ENCODE peak calls at places on chromosomes 2 and 18, in eight cellular contexts. A is HL-60; T is cardiac muscle cell; W is aorta; O is WERI-Rb-1; X is lung; M is CD8-positive, alpha-beta T cell; G is heart right ventricle. L is an unnamed sample.
A peak's percentile ranks its signal among the peaks of the same experiment; 100 is the strongest.

GRCh38 chr2:201129044-201129505 is 13.1 kb downstream of the CFLAR start:
- DNase-seq in A (peak; percentile 45), G (no peak), O (no peak), W (no peak), M (no peak), X (no peak), T (peak; percentile 67), L (peak; percentile 83)

GRCh38 chr2:46119453-46119852 is 177.8 kb upstream of the EPAS1 start:
- DNase-seq in M (no peak), T (peak; percentile 91), O (no peak), G (no peak), W (no peak), X (no peak), A (no peak), L (no peak)

GRCh38 chr2:207640661-207641060 is 15.5 kb upstream of the METTL21A start:
- DNase-seq in O (no peak), W (no peak), A (no peak), M (no peak), T (no peak), G (no peak), X (no peak), L (no peak)

GRCh38 chr2:240452471-240453256 is 17.2 kb downstream of the GPC1 start:
- DNase-seq in T (peak; percentile 60), W (peak; percentile 93), O (peak; percentile 86), X (peak; percentile 66), M (no peak), A (no peak), G (no peak), L (no peak)

GRCh38 chr2:118013221-118013723 is 598 bp downstream of the CCDC93 start:
- DNase-seq in M (peak; percentile 58), T (no peak), O (peak; percentile 54), W (peak; percentile 80), G (peak; percentile 52), A (peak; percentile 26), X (peak; percentile 54), L (peak; percentile 35)

GRCh38 chr2:65377556-65378307 is 54.7 kb downstream of the SPRED2 start:
- DNase-seq in M (no peak), T (peak; percentile 81), X (no peak), A (no peak), W (no peak), O (no peak), G (no peak), L (peak; percentile 88)

GRCh38 chr2:150076281-150076680 is 411.2 kb downstream of the RND3 start:
- DNase-seq in X (no peak), W (no peak), A (no peak), O (no peak), T (peak; percentile 34), M (no peak), G (no peak), L (peak; percentile 84)

GRCh38 chr18:14174706-14175085 is 42.5 kb upstream of the ZNF519 start:
- DNase-seq in W (no peak), X (no peak), G (no peak), T (no peak), O (no peak), M (no peak), A (no peak), L (no peak)

GRCh38 chr2:47534179-47534919 is 131.4 kb downstream of the MSH2 start:
- DNase-seq in W (no peak), M (no peak), A (no peak), G (peak; percentile 14), T (peak; percentile 67), O (peak; percentile 98), X (no peak), L (peak; percentile 63)

GRCh38 chr2:157808421-157808820 is 67.7 kb downstream of the ACVR1 start:
- DNase-seq in X (no peak), T (no peak), A (no peak), W (no peak), G (no peak), M (no peak), O (no peak), L (no peak)

GRCh38 chr2:164808776-164809175 is 32.8 kb downstream of the COBLL1 start:
- DNase-seq in W (no peak), O (no peak), A (no peak), T (peak; percentile 19), G (no peak), M (no peak), X (no peak), L (no peak)

GRCh38 chr2:29255006-29255405 is 139.8 kb downstream of the CLIP4 start:
- DNase-seq in A (no peak), T (no peak), X (no peak), O (no peak), W (no peak), M (no peak), G (no peak), L (no peak)

GRCh38 chr2:197675711-197676188 is 363 bp upstream of the RFTN2 start:
- DNase-seq in M (no peak), X (no peak), O (no peak), G (peak; percentile 25), W (no peak), T (peak; percentile 74), A (no peak), L (no peak)
- H3K4me3 ChIP-seq in M (no peak overlapping the region), X (no peak overlapping the region), O (no peak overlapping the region), G (peak overlapping the region; percentile 50), W (peak overlapping the region; percentile 80), T (peak overlapping the region; percentile 24), A (no peak overlapping the region), L (no peak overlapping the region)

DNA sequence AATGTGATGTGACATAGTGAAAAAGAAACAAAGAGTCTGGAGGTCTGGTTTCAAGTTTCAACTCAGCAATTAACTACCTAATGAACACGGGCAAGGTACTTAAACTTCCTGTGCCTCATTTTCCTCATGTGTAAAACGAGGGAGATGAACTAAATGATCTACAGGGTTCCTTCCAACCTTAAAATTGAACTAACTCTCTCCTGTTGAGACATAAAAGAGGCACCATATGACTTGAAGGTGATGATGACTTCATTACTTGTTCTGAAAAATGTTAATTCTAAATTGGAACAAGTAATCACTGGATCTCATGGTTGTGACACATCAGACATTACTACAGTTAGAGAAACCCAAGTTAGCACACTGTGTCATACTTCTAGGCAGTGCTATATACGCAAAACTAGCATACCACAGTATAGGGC is 8.9 kb upstream of the REL start:
- DNase-seq in W (no peak), X (no peak), O (no peak), A (no peak), T (no peak), G (no peak), M (no peak), L (peak; percentile 34)
- H3K4me3 ChIP-seq in W (no peak overlapping the region), X (no peak overlapping the region), O (no peak overlapping the region), A (no peak overlapping the region), T (no peak overlapping the region), G (no peak overlapping the region), M (no peak overlapping the region), L (no peak overlapping the region)

GRCh38 chr18:49756671-49757362 is 56.5 kb downstream of the ACAA2 start:
- DNase-seq in T (no peak), A (no peak), M (peak; percentile 42), G (no peak), W (no peak), X (no peak), O (no peak), L (no peak)

GRCh38 chr18:49756135-49756534 is 57.2 kb downstream of the ACAA2 start:
- DNase-seq in O (no peak), T (no peak), A (no peak), G (no peak), M (no peak), X (no peak), W (no peak), L (no peak)

GRCh38 chr18:49753643-49754042 is 59.7 kb downstream of the ACAA2 start:
- DNase-seq in A (no peak), M (no peak), T (no peak), X (no peak), G (no peak), W (no peak), O (no peak), L (no peak)

GRCh38 chr18:49754866-49755265 is 58.5 kb downstream of the ACAA2 start:
- DNase-seq in T (no peak), G (no peak), M (peak; percentile 5), O (no peak), A (no peak), X (no peak), W (no peak), L (peak; percentile 82)

DNA sequence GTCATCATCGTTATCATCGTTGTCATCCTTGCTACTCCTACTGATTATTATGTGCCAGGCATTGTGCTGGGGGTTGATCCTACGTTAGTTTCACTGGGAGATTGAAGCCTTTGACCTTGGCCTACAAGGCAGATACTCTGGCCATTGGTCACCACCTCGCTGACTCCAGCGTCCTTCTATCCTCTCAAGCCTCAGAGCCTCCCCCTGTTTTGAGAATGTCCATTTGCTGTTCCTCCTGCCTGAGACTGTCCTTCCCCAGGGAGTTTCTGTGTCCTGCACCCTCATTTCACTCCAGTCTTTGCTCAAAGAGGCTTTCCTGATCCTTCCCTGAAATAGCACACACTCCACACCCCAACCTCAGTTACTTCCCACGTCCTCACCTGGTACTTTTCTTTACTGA is 57.8 kb downstream of the ACAA2 start:
- DNase-seq in O (no peak), A (no peak), X (no peak), W (no peak), M (peak; percentile 4), G (no peak), T (no peak), L (no peak)
- H3K4me3 ChIP-seq in O (no peak overlapping the region), A (no peak overlapping the region), X (no peak overlapping the region), W (no peak overlapping the region), M (no peak overlapping the region), G (no peak overlapping the region), T (no peak overlapping the region), L (no peak overlapping the region)

DNA sequence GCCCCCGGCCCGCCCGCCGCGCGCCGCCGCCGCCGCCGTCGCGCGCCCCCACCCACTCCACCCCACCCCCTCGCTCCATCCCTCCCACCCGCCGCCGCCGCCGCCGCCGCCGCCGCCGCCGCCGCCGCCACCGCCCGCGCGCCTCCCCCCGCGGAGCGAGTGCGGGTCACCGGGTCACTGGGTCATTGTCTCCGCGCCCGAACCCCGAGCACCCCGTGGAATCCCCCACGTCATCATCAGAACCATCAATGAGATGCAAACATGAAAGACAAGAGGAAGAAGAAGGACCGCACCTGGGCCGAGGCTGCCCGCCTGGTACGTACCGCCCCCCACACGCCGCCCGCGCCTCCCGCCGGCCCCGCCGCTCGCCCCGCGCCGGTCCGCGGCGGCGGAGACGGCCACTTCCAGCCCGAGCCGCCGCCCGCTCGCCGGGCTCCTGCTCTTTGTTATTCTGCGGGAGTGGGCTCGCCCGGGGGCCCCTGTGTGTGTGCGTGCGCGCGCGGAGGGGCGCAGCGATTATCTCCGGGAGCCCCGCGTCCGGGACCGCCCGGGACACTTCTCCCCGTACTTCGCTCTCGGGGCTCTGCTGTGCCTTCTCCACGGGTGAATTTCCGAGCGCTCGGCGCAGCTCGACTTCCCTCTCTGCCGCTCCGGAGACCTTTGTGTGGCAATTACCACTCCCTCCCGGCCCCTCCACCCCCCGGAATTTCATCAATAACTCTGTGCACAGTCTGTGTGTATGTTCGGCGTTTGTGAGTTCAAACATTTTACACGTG is 540 bp downstream of the ASXL3 start:
- DNase-seq in A (no peak), O (no peak), M (no peak), W (peak; percentile 78), X (no peak), G (peak; percentile 20), T (no peak), L (no peak)
- H3K4me3 ChIP-seq in A (no peak overlapping the region), O (peak overlapping the region; percentile 38), M (no peak overlapping the region), W (peak overlapping the region; percentile 68), X (peak overlapping the region; percentile 59), G (peak overlapping the region; percentile 61), T (peak overlapping the region; percentile 71), L (peak overlapping the region; percentile 36)

GRCh38 chr2:17813015-17813741 is 3.1 kb upstream of the MSGN1 start:
- DNase-seq in T (peak; percentile 44), A (no peak), G (no peak), X (no peak), M (no peak), W (no peak), O (no peak), L (peak; percentile 92)
- H3K4me3 ChIP-seq in T (no peak overlapping the region), A (no peak overlapping the region), G (peak overlapping the region; percentile 9), X (no peak overlapping the region), M (no peak overlapping the region), W (no peak overlapping the region), O (no peak overlapping the region), L (no peak overlapping the region)

GRCh38 chr2:222427606-222428320 is 3.4 kb downstream of the SGPP2 start:
- DNase-seq in W (no peak), X (no peak), A (no peak), T (no peak), M (no peak), O (no peak), G (no peak), L (peak; percentile 86)
- H3K4me3 ChIP-seq in W (no peak overlapping the region), X (no peak overlapping the region), A (no peak overlapping the region), T (no peak overlapping the region), M (no peak overlapping the region), O (no peak overlapping the region), G (no peak overlapping the region), L (no peak overlapping the region)

L was measured in bronchial epithelial cell.